ENCODE peak calls at places on chromosomes 6 and 20, in five cellular contexts. One of them, this sample, is unnamed.

GRCh38 chr20:58714923-58715708 is 22.5 kb downstream of the NPEPL1 start:
- DNase-seq in BE2C: no peak
- DNase-seq in activated naive CD4-positive, alpha-beta T cell treated with Interleukin-2 at 50 U/mL for 16 hours: no peak
- DNase-seq in SK-N-SH: peak
- DNase-seq in stimulated activated CD4-positive, alpha-beta T cell treated with anti-CD3 and anti-CD28 coated beads, Interleukin-2, amount 100 ng/mL, for 48 hours: no peak
- DNase-seq in this sample: peak

GRCh38 chr6:140636237-140636636 is 1261.8 kb upstream of the CITED2 start:
- DNase-seq in stimulated activated CD4-positive, alpha-beta T cell treated with anti-CD3 and anti-CD28 coated beads, Interleukin-2, amount 100 ng/mL, for 48 hours: no peak
- DNase-seq in SK-N-SH: no peak
- DNase-seq in activated naive CD4-positive, alpha-beta T cell treated with Interleukin-2 at 50 U/mL for 16 hours: no peak
- DNase-seq in BE2C: no peak
- DNase-seq in this sample: no peak

GRCh38 chr6:24931752-24932691 is 3.7 kb downstream of the RIPOR2 start:
- DNase-seq in stimulated activated CD4-positive, alpha-beta T cell treated with anti-CD3 and anti-CD28 coated beads, Interleukin-2, amount 100 ng/mL, for 48 hours: no peak
- DNase-seq in BE2C: no peak
- DNase-seq in activated naive CD4-positive, alpha-beta T cell treated with Interleukin-2 at 50 U/mL for 16 hours: no peak
- DNase-seq in SK-N-SH: no peak
- DNase-seq in this sample: no peak

GRCh38 chr6:132399376-132400074 is 1.8 kb downstream of the MOXD1 start:
- DNase-seq in SK-N-SH: no peak
- DNase-seq in activated naive CD4-positive, alpha-beta T cell treated with Interleukin-2 at 50 U/mL for 16 hours: no peak
- DNase-seq in stimulated activated CD4-positive, alpha-beta T cell treated with anti-CD3 and anti-CD28 coated beads, Interleukin-2, amount 100 ng/mL, for 48 hours: no peak
- DNase-seq in BE2C: no peak
- DNase-seq in this sample: no peak

GRCh38 chr20:54067606-54068174 is 2.7 kb downstream of the BCAS1 start:
- DNase-seq in SK-N-SH: no peak
- DNase-seq in activated naive CD4-positive, alpha-beta T cell treated with Interleukin-2 at 50 U/mL for 16 hours: no peak
- DNase-seq in BE2C: peak
- DNase-seq in stimulated activated CD4-positive, alpha-beta T cell treated with anti-CD3 and anti-CD28 coated beads, Interleukin-2, amount 100 ng/mL, for 48 hours: no peak
- DNase-seq in this sample: no peak

GRCh38 chr20:35702051-35702823 is 3.0 kb downstream of the ROMO1 start:
- DNase-seq in SK-N-SH: no peak
- DNase-seq in stimulated activated CD4-positive, alpha-beta T cell treated with anti-CD3 and anti-CD28 coated beads, Interleukin-2, amount 100 ng/mL, for 48 hours: no peak
- DNase-seq in activated naive CD4-positive, alpha-beta T cell treated with Interleukin-2 at 50 U/mL for 16 hours: no peak
- DNase-seq in BE2C: no peak
- DNase-seq in this sample: no peak

GRCh38 chr6:75397806-75398465 is 95.7 kb downstream of the FILIP1 start:
- DNase-seq in SK-N-SH: no peak
- DNase-seq in stimulated activated CD4-positive, alpha-beta T cell treated with anti-CD3 and anti-CD28 coated beads, Interleukin-2, amount 100 ng/mL, for 48 hours: no peak
- DNase-seq in activated naive CD4-positive, alpha-beta T cell treated with Interleukin-2 at 50 U/mL for 16 hours: no peak
- DNase-seq in BE2C: no peak
- DNase-seq in this sample: no peak

GRCh38 chr6:55250400-55250799 is 76.1 kb downstream of the HCRTR2 start:
- DNase-seq in BE2C: no peak
- DNase-seq in stimulated activated CD4-positive, alpha-beta T cell treated with anti-CD3 and anti-CD28 coated beads, Interleukin-2, amount 100 ng/mL, for 48 hours: no peak
- DNase-seq in SK-N-SH: no peak
- DNase-seq in activated naive CD4-positive, alpha-beta T cell treated with Interleukin-2 at 50 U/mL for 16 hours: no peak
- DNase-seq in this sample: no peak

GRCh38 chr6:168711049-168711640 is 270.2 kb downstream of the SMOC2 start:
- DNase-seq in activated naive CD4-positive, alpha-beta T cell treated with Interleukin-2 at 50 U/mL for 16 hours: no peak
- DNase-seq in BE2C: no peak
- DNase-seq in SK-N-SH: peak
- DNase-seq in stimulated activated CD4-positive, alpha-beta T cell treated with anti-CD3 and anti-CD28 coated beads, Interleukin-2, amount 100 ng/mL, for 48 hours: no peak
- DNase-seq in this sample: no peak

GRCh38 chr6:139474145-139475108 is 100.0 kb upstream of the CITED2 start:
- DNase-seq in stimulated activated CD4-positive, alpha-beta T cell treated with anti-CD3 and anti-CD28 coated beads, Interleukin-2, amount 100 ng/mL, for 48 hours: no peak
- DNase-seq in activated naive CD4-positive, alpha-beta T cell treated with Interleukin-2 at 50 U/mL for 16 hours: no peak
- DNase-seq in SK-N-SH: no peak
- DNase-seq in BE2C: peak
- DNase-seq in this sample: peak

GRCh38 chr6:156976144-156977088 is 199.2 kb downstream of the ARID1B start:
- DNase-seq in BE2C: peak
- DNase-seq in activated naive CD4-positive, alpha-beta T cell treated with Interleukin-2 at 50 U/mL for 16 hours: peak
- DNase-seq in stimulated activated CD4-positive, alpha-beta T cell treated with anti-CD3 and anti-CD28 coated beads, Interleukin-2, amount 100 ng/mL, for 48 hours: no peak
- DNase-seq in SK-N-SH: no peak
- DNase-seq in this sample: peak

GRCh38 chr20:9072741-9073310 is 3.9 kb downstream of the PLCB4 start:
- DNase-seq in SK-N-SH: no peak
- DNase-seq in stimulated activated CD4-positive, alpha-beta T cell treated with anti-CD3 and anti-CD28 coated beads, Interleukin-2, amount 100 ng/mL, for 48 hours: no peak
- DNase-seq in BE2C: no peak
- DNase-seq in activated naive CD4-positive, alpha-beta T cell treated with Interleukin-2 at 50 U/mL for 16 hours: no peak
- DNase-seq in this sample: no peak

GRCh38 chr6:44681782-44682181 is 294.3 kb downstream of the CDC5L start:
- DNase-seq in SK-N-SH: no peak
- DNase-seq in BE2C: no peak
- DNase-seq in activated naive CD4-positive, alpha-beta T cell treated with Interleukin-2 at 50 U/mL for 16 hours: no peak
- DNase-seq in stimulated activated CD4-positive, alpha-beta T cell treated with anti-CD3 and anti-CD28 coated beads, Interleukin-2, amount 100 ng/mL, for 48 hours: no peak
- DNase-seq in this sample: no peak

GRCh38 chr6:22036267-22036666 is 260.6 kb downstream of the PRL start:
- DNase-seq in stimulated activated CD4-positive, alpha-beta T cell treated with anti-CD3 and anti-CD28 coated beads, Interleukin-2, amount 100 ng/mL, for 48 hours: no peak
- DNase-seq in SK-N-SH: peak
- DNase-seq in BE2C: peak
- DNase-seq in activated naive CD4-positive, alpha-beta T cell treated with Interleukin-2 at 50 U/mL for 16 hours: no peak
- DNase-seq in this sample: peak

GRCh38 chr6:25691885-25692284 is 39.9 kb downstream of the SCGN start:
- DNase-seq in activated naive CD4-positive, alpha-beta T cell treated with Interleukin-2 at 50 U/mL for 16 hours: no peak
- DNase-seq in stimulated activated CD4-positive, alpha-beta T cell treated with anti-CD3 and anti-CD28 coated beads, Interleukin-2, amount 100 ng/mL, for 48 hours: no peak
- DNase-seq in SK-N-SH: no peak
- DNase-seq in BE2C: no peak
- DNase-seq in this sample: no peak

GRCh38 chr20:51043811-51044210 is 20.9 kb upstream of the KCNG1 start:
- DNase-seq in BE2C: no peak
- DNase-seq in activated naive CD4-positive, alpha-beta T cell treated with Interleukin-2 at 50 U/mL for 16 hours: no peak
- DNase-seq in stimulated activated CD4-positive, alpha-beta T cell treated with anti-CD3 and anti-CD28 coated beads, Interleukin-2, amount 100 ng/mL, for 48 hours: no peak
- DNase-seq in SK-N-SH: no peak
- DNase-seq in this sample: no peak

GRCh38 chr6:27866370-27867050 is 45.7 kb downstream of the OR2B2 start:
- DNase-seq in SK-N-SH: peak
- DNase-seq in BE2C: peak
- DNase-seq in stimulated activated CD4-positive, alpha-beta T cell treated with anti-CD3 and anti-CD28 coated beads, Interleukin-2, amount 100 ng/mL, for 48 hours: peak
- DNase-seq in activated naive CD4-positive, alpha-beta T cell treated with Interleukin-2 at 50 U/mL for 16 hours: peak
- DNase-seq in this sample: peak

GRCh38 chr6:5782783-5783567 is 223.8 kb downstream of the NRN1 start:
- DNase-seq in SK-N-SH: peak
- DNase-seq in BE2C: peak
- DNase-seq in activated naive CD4-positive, alpha-beta T cell treated with Interleukin-2 at 50 U/mL for 16 hours: no peak
- DNase-seq in stimulated activated CD4-positive, alpha-beta T cell treated with anti-CD3 and anti-CD28 coated beads, Interleukin-2, amount 100 ng/mL, for 48 hours: no peak
- DNase-seq in this sample: no peak

GRCh38 chr6:282867-283416 is 9.3 kb upstream of the DUSP22 start:
- DNase-seq in SK-N-SH: no peak
- DNase-seq in BE2C: no peak
- DNase-seq in activated naive CD4-positive, alpha-beta T cell treated with Interleukin-2 at 50 U/mL for 16 hours: no peak
- DNase-seq in stimulated activated CD4-positive, alpha-beta T cell treated with anti-CD3 and anti-CD28 coated beads, Interleukin-2, amount 100 ng/mL, for 48 hours: no peak
- DNase-seq in this sample: no peak

GRCh38 chr6:158853072-158853871 is 34.1 kb upstream of the EZR start:
- DNase-seq in SK-N-SH: no peak
- DNase-seq in BE2C: no peak
- DNase-seq in activated naive CD4-positive, alpha-beta T cell treated with Interleukin-2 at 50 U/mL for 16 hours: peak
- DNase-seq in stimulated activated CD4-positive, alpha-beta T cell treated with anti-CD3 and anti-CD28 coated beads, Interleukin-2, amount 100 ng/mL, for 48 hours: peak
- DNase-seq in this sample: no peak

GRCh38 chr6:169340395-169340794 is 86.7 kb upstream of the THBS2 start:
- DNase-seq in BE2C: peak
- DNase-seq in SK-N-SH: peak
- DNase-seq in stimulated activated CD4-positive, alpha-beta T cell treated with anti-CD3 and anti-CD28 coated beads, Interleukin-2, amount 100 ng/mL, for 48 hours: no peak
- DNase-seq in activated naive CD4-positive, alpha-beta T cell treated with Interleukin-2 at 50 U/mL for 16 hours: no peak
- DNase-seq in this sample: no peak